ENCODE peak calls at places on chromosomes 1 and 21, in ten cellular contexts. P is HCT116; S is CD4-positive, CD25-positive, alpha-beta regulatory T cell; C is mesenchymal stem cell; M is psoas muscle; A is aorta; D is heart left ventricle; W is A549; O is GM23338; H is brain microvascular endothelial cell. X is an unnamed sample.

GRCh38 chr1:181086926-181087325 is 1.6 kb upstream of the IER5 start:
- DNase-seq in P (no peak), S (no peak), C (no peak), M (no peak), A (no peak), D (no peak), W (peak; percentile 73), O (no peak), H (no peak), X (no peak)

GRCh38 chr1:98054786-98055185 is 134.0 kb upstream of the DPYD start:
- DNase-seq in P (no peak), S (no peak), C (no peak), M (no peak), A (no peak), D (no peak), W (no peak), O (no peak), H (no peak), X (no peak)

GRCh38 chr21:36120304-36120902 is 14.5 kb upstream of the CBR3 start:
- DNase-seq in P (no peak), S (no peak), C (peak; percentile 52), M (peak; percentile 78), A (no peak), D (peak; percentile 53), W (no peak), O (no peak), H (no peak), X (no peak)

GRCh38 chr1:203628185-203628996 is 1.8 kb downstream of the ATP2B4 start:
- DNase-seq in P (no peak), S (no peak), C (peak; percentile 75), M (peak; percentile 70), A (peak; percentile 86), D (peak; percentile 60), W (no peak), O (peak; percentile 93), H (peak; percentile 43), X (no peak)

GRCh38 chr1:94020764-94021579 is 100.0 kb downstream of the ABCA4 start:
- DNase-seq in P (no peak), S (no peak), C (peak; percentile 94), M (no peak), A (no peak), D (no peak), W (no peak), O (peak; percentile 30), H (peak; percentile 83), X (no peak)

GRCh38 chr1:154987326-154987725 is 4.2 kb downstream of the FLAD1 start:
- DNase-seq in P (no peak), S (no peak), C (no peak), M (peak; percentile 47), A (no peak), D (peak; percentile 49), W (no peak), O (no peak), H (no peak), X (no peak)

GRCh38 chr1:152596986-152597385 is 3.0 kb upstream of the LCE3C start:
- DNase-seq in P (no peak), S (no peak), C (no peak), M (no peak), A (no peak), D (no peak), W (no peak), O (no peak), H (no peak), X (no peak)

GRCh38 chr1:183566026-183566425 is 24.2 kb downstream of the NCF2 start:
- DNase-seq in P (no peak), S (no peak), C (no peak), M (no peak), A (no peak), D (no peak), W (no peak), O (no peak), H (no peak), X (no peak)

GRCh38 chr1:190029441-190029840 is 448.2 kb downstream of the BRINP3 start:
- DNase-seq in P (no peak), S (no peak), C (no peak), M (no peak), A (no peak), D (no peak), W (peak; percentile 14), O (no peak), H (no peak), X (no peak)

GRCh38 chr1:205531191-205532025 is 26.9 kb downstream of the CDK18 start:
- DNase-seq in P (no peak), S (no peak), C (no peak), M (peak; percentile 26), A (peak; percentile 70), D (no peak), W (no peak), O (no peak), H (no peak), X (no peak)

GRCh38 chr21:45424854-45425795 is 20.2 kb downstream of the COL18A1 start:
- DNase-seq in P (no peak), S (no peak), C (no peak), M (peak; percentile 50), A (no peak), D (no peak), W (no peak), O (no peak), H (no peak), X (no peak)

GRCh38 chr1:20666804-20667203 is 5.6 kb upstream of the DDOST start:
- DNase-seq in P (peak; percentile 29), S (peak; percentile 59), C (peak; percentile 24), M (no peak), A (no peak), D (peak; percentile 16), W (peak; percentile 41), O (no peak), H (no peak), X (no peak)

GRCh38 chr21:17758703-17759102 is 60.5 kb downstream of the C21orf91 start:
- DNase-seq in P (no peak), S (no peak), C (peak; percentile 76), M (no peak), A (no peak), D (no peak), W (no peak), O (no peak), H (no peak), X (no peak)

GRCh38 chr1:112997781-112998180 is 41.8 kb upstream of the SLC16A1 start:
- DNase-seq in P (no peak), S (no peak), C (no peak), M (no peak), A (no peak), D (peak; percentile 33), W (no peak), O (no peak), H (no peak), X (no peak)

GRCh38 chr1:76669624-76670023 is 197.7 kb upstream of the ST6GALNAC5 start:
- DNase-seq in P (no peak), S (no peak), C (no peak), M (no peak), A (no peak), D (no peak), W (no peak), O (no peak), H (no peak), X (no peak)

GRCh38 chr1:75135829-75136142 is 1.6 kb downstream of the LHX8 start:
- DNase-seq in P (no peak), S (no peak), C (no peak), M (no peak), A (no peak), D (no peak), W (peak; percentile 7), O (peak; percentile 53), H (no peak), X (no peak)

DNA sequence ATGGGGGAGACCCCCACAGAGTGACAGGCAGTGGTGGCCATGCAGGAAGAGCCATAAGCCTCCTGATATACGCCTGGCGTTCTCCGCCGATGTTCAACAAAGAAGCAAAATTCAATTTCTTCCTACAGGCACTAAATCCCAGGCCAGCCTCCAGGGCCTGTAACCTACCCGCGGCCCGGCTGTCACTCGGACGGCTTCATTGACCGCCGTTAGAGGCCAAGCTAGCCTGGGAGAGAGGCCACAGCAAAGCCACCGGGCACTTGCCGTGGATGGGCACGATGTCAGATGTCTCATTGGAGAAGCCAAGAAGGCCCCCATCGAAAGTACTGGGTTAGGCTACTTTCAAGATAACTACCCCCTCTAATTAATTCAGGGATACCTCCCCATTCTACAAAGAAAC is 9.7 kb downstream of the ADGRB2 start:
- DNase-seq in P (no peak), S (no peak), C (no peak), M (no peak), A (no peak), D (no peak), W (no peak), O (no peak), H (no peak), X (no peak)
- H3K27ac ChIP-seq in P (no peak overlapping the region), S (no peak overlapping the region), C (no peak overlapping the region), M (no peak overlapping the region), A (no peak overlapping the region), D (peak overlapping the region; percentile 79), W (no peak overlapping the region), O (no peak overlapping the region), H (no peak overlapping the region), X (no peak overlapping the region)

DNA sequence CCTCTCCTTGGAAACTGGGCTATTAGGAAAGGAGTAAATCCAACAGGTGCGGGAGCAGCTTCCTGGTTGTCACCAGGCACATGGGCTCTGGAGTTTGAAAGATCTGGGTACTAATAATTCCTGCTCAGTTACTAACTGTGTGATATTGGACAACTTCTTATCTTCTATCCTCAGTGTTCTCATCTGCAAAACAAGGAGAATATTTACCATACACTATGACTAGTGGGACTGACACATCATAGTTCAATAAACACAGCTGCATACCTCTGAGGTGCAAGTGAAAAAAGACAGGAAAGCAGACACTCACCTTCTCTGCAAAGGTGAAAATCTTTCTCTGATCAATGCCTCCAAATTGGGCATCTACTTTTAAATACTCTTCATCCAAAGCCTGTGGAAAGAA is 19.7 kb downstream of the YARS1 start:
- DNase-seq in P (no peak), S (no peak), C (no peak), M (no peak), A (no peak), D (no peak), W (no peak), O (no peak), H (no peak), X (no peak)
- H3K27ac ChIP-seq in P (no peak overlapping the region), S (no peak overlapping the region), C (peak overlapping the region; percentile 91), M (no peak overlapping the region), A (no peak overlapping the region), D (no peak overlapping the region), W (no peak overlapping the region), O (peak overlapping the region; percentile 50), H (peak overlapping the region; percentile 92), X (no peak overlapping the region)

DNA sequence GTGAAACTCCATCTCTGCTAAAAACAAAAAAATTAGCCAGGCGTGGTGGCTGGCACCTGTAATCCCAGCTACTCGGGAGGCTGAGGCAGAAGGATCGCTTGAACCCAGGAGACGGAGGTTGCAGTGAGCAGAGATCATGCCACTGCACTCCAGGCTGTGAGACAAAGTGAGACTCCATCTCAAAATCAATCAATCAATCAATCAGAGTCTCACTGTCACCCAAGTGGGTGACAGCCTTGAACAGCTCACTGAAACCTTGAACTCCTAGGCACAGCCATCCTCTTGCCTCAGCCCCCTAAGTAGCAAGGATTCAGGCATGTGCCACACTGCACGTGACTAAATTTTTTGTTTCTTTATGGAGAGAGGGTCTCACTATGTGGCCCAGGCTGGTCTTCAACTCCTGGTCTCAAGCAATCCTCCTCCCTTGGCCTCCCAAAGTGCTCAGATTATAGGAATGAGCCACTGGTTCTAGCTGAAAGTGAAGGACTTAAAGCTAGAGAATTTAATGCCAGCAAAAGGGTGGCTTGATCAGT is 44.4 kb downstream of the GNB1 start:
- DNase-seq in P (no peak), S (no peak), C (no peak), M (no peak), A (no peak), D (no peak), W (no peak), O (no peak), H (no peak), X (no peak)
- H3K27ac ChIP-seq in P (no peak overlapping the region), S (no peak overlapping the region), C (no peak overlapping the region), M (no peak overlapping the region), A (peak overlapping the region; percentile 4), D (peak overlapping the region; percentile 67), W (no peak overlapping the region), O (peak overlapping the region; percentile 78), H (no peak overlapping the region), X (no peak overlapping the region)

GRCh38 chr1:156129687-156130577 is 15.4 kb downstream of the LMNA start:
- DNase-seq in P (peak; percentile 93), S (peak; percentile 72), C (peak; percentile 97), M (peak; percentile 93), A (peak; percentile 96), D (peak; percentile 92), W (peak; percentile 96), O (peak; percentile 98), H (peak; percentile 93), X (peak; percentile 62)
- H3K27ac ChIP-seq in P (peak overlapping the region; percentile 95), S (peak overlapping the region; percentile 47), C (peak overlapping the region; percentile 91), M (peak overlapping the region; percentile 99), A (peak overlapping the region; percentile 96), D (peak overlapping the region; percentile 98), W (peak overlapping the region; percentile 95), O (peak overlapping the region; percentile 96), H (peak overlapping the region; percentile 100), X (no peak overlapping the region)